ENCODE peak calls at places on chromosomes 1 and 21, in six cellular contexts. E is caudate nucleus, H is GM03348, V is GM20000, D is iris pigment epithelial cell, M is T-helper 1 cell. O is an unnamed sample.

GRCh38 chr21:42486551-42486950 is 9.5 kb downstream of the RSPH1 start:
- DNase-seq in E (no peak), H (no peak), V (no peak), D (no peak), M (no peak), O (no peak)

GRCh38 chr1:18110598-18110939 is 3.0 kb downstream of the IGSF21 start:
- DNase-seq in E (no peak), H (no peak), V (peak), D (no peak), M (no peak), O (no peak)

GRCh38 chr21:38984568-38984967 is 178.8 kb downstream of the ETS2 start:
- DNase-seq in E (no peak), H (peak), V (no peak), D (no peak), M (no peak), O (no peak)

GRCh38 chr1:20589331-20590312 is 725 bp downstream of the CDA start:
- DNase-seq in E (no peak), H (peak), V (no peak), D (peak), M (no peak), O (no peak)

GRCh38 chr1:193338194-193338593 is 151.8 kb upstream of the B3GALT2 start:
- DNase-seq in E (no peak), H (peak), V (peak), D (peak), M (no peak), O (no peak)

GRCh38 chr1:151924691-151925587 is 15.6 kb upstream of the THEM4 start:
- DNase-seq in E (no peak), H (no peak), V (peak), D (peak), M (no peak), O (no peak)

GRCh38 chr1:218837051-218837450 is 336.6 kb upstream of the LYPLAL1 start:
- DNase-seq in E (no peak), H (no peak), V (no peak), D (no peak), M (no peak), O (no peak)

GRCh38 chr1:219567341-219567947 is 45.5 kb downstream of the ZC3H11B start:
- DNase-seq in E (no peak), H (peak), V (no peak), D (peak), M (no peak), O (no peak)

GRCh38 chr1:6151291-6151822 is 28.8 kb downstream of the CHD5 start:
- DNase-seq in E (no peak), H (no peak), V (no peak), D (no peak), M (no peak), O (no peak)

GRCh38 chr1:77872645-77873044 is 15.8 kb upstream of the NEXN start:
- DNase-seq in E (no peak), H (no peak), V (no peak), D (no peak), M (no peak), O (no peak)

GRCh38 chr1:43363283-43363934 is 4.4 kb downstream of the ELOVL1 start:
- DNase-seq in E (no peak), H (no peak), V (no peak), D (no peak), M (no peak), O (no peak)

GRCh38 chr1:40312238-40313205 is 4.6 kb downstream of the COL9A2 start:
- DNase-seq in E (no peak), H (no peak), V (peak), D (no peak), M (no peak), O (no peak)

GRCh38 chr1:205009666-205010065 is 33.3 kb upstream of the CNTN2 start:
- DNase-seq in E (no peak), H (no peak), V (no peak), D (no peak), M (no peak), O (no peak)

GRCh38 chr1:115669002-115669673 is 27.4 kb downstream of the VANGL1 start:
- DNase-seq in E (no peak), H (peak), V (no peak), D (peak), M (no peak), O (no peak)

GRCh38 chr1:43312638-43313515 is 12.1 kb downstream of the TIE1 start:
- DNase-seq in E (no peak), H (no peak), V (no peak), D (no peak), M (no peak), O (peak)

GRCh38 chr1:920008-920407 is 3.7 kb upstream of the SAMD11 start:
- DNase-seq in E (no peak), H (no peak), V (no peak), D (no peak), M (no peak), O (no peak)

GRCh38 chr1:230169454-230170152 is 102.6 kb downstream of the GALNT2 start:
- DNase-seq in E (no peak), H (no peak), V (no peak), D (peak), M (no peak), O (no peak)

GRCh38 chr1:6634278-6635052 is 9.8 kb downstream of the THAP3 start:
- DNase-seq in E (peak), H (peak), V (peak), D (peak), M (peak), O (peak)

GRCh38 chr1:162404550-162405160 is 7.3 kb downstream of the SH2D1B start:
- DNase-seq in E (no peak), H (peak), V (no peak), D (peak), M (no peak), O (no peak)

GRCh38 chr1:30757196-30757949 is at the start of gene LAPTM5:
- DNase-seq in E (peak), H (no peak), V (no peak), D (peak), M (peak), O (peak)

GRCh38 chr1:246396322-246396721 is 110.8 kb downstream of the SMYD3 start:
- DNase-seq in E (no peak), H (no peak), V (no peak), D (no peak), M (no peak), O (no peak)

GRCh38 chr1:178530037-178530402 is 17.1 kb downstream of the TEX35 start:
- DNase-seq in E (no peak), H (peak), V (no peak), D (peak), M (no peak), O (no peak)

GRCh38 chr1:241612533-241613505 is 27.4 kb downstream of the CHML start:
- DNase-seq in E (peak), H (peak), V (no peak), D (peak), M (no peak), O (no peak)

GRCh38 chr1:244322181-244322580 is 129.5 kb downstream of the ADSS2 start:
- DNase-seq in E (no peak), H (no peak), V (no peak), D (no peak), M (no peak), O (no peak)

GRCh38 chr1:219659682-219660081 is 46.8 kb upstream of the ZC3H11B start:
- DNase-seq in E (no peak), H (no peak), V (peak), D (peak), M (no peak), O (no peak)

GRCh38 chr1:151251656-151252470 is 2.7 kb upstream of the PSMD4 start:
- DNase-seq in E (peak), H (peak), V (peak), D (peak), M (peak), O (peak)